ENCODE peak calls at places on chromosomes 5 and 9, in four cellular contexts. One of them, this sample, is unnamed.

GRCh38 chr9:109206670-109207069 is 39.6 kb upstream of the FRRS1L start:
- DNase-seq in PC-3: no peak
- DNase-seq in hepatocyte: peak; percentile 32
- DNase-seq in OCI-LY7: no peak
- DNase-seq in this sample: peak; percentile 33

GRCh38 chr5:177232761-177233160 is 70.8 kb downstream of the RAB24 start:
- DNase-seq in OCI-LY7: no peak
- DNase-seq in hepatocyte: no peak
- DNase-seq in PC-3: no peak
- DNase-seq in this sample: peak; percentile 87

GRCh38 chr9:33151007-33151557 is 16.1 kb downstream of the B4GALT1 start:
- DNase-seq in PC-3: peak; percentile 80
- DNase-seq in hepatocyte: peak; percentile 80
- DNase-seq in OCI-LY7: no peak
- DNase-seq in this sample: peak; percentile 99

GRCh38 chr5:176447538-176447981 is 625 bp upstream of the FAF2 start:
- DNase-seq in OCI-LY7: no peak
- DNase-seq in PC-3: peak; percentile 17
- DNase-seq in hepatocyte: no peak
- DNase-seq in this sample: no peak

GRCh38 chr9:138075961-138076649 is 198.5 kb downstream of the CACNA1B start:
- DNase-seq in PC-3: no peak
- DNase-seq in OCI-LY7: no peak
- DNase-seq in hepatocyte: no peak
- DNase-seq in this sample: no peak

GRCh38 chr5:154107729-154108128 is 69.0 kb downstream of the MFAP3 start:
- DNase-seq in hepatocyte: no peak
- DNase-seq in PC-3: no peak
- DNase-seq in OCI-LY7: no peak
- DNase-seq in this sample: no peak

GRCh38 chr5:10921176-10921575 is 160.1 kb upstream of the DAP start:
- DNase-seq in PC-3: no peak
- DNase-seq in hepatocyte: no peak
- DNase-seq in OCI-LY7: no peak
- DNase-seq in this sample: no peak

GRCh38 chr5:149471406-149472183 is 79.6 kb downstream of the CSNK1A1 start:
- DNase-seq in PC-3: peak; percentile 65
- DNase-seq in OCI-LY7: no peak
- DNase-seq in hepatocyte: peak; percentile 71
- DNase-seq in this sample: peak; percentile 84

GRCh38 chr9:68595868-68596267 is 55.2 kb upstream of the TMEM252 start:
- DNase-seq in hepatocyte: no peak
- DNase-seq in OCI-LY7: no peak
- DNase-seq in PC-3: no peak
- DNase-seq in this sample: no peak

GRCh38 chr9:38621434-38622082 is 1.2 kb upstream of the ANKRD18A start:
- DNase-seq in PC-3: peak; percentile 31
- DNase-seq in OCI-LY7: no peak
- DNase-seq in hepatocyte: peak; percentile 50
- DNase-seq in this sample: no peak

GRCh38 chr5:157602505-157602904 is 26.9 kb upstream of the ADAM19 start:
- DNase-seq in OCI-LY7: peak; percentile 76
- DNase-seq in PC-3: peak; percentile 94
- DNase-seq in hepatocyte: no peak
- DNase-seq in this sample: peak; percentile 63

GRCh38 chr5:178458140-178458539 is 132.1 kb downstream of the COL23A1 start:
- DNase-seq in hepatocyte: no peak
- DNase-seq in PC-3: no peak
- DNase-seq in OCI-LY7: no peak
- DNase-seq in this sample: no peak

GRCh38 chr5:172642926-172643325 is 1.9 kb downstream of the NEURL1B start:
- DNase-seq in PC-3: no peak
- DNase-seq in OCI-LY7: no peak
- DNase-seq in hepatocyte: no peak
- DNase-seq in this sample: no peak

GRCh38 chr5:172640822-172641358 is at the start of gene NEURL1B:
- DNase-seq in OCI-LY7: peak; percentile 62
- DNase-seq in hepatocyte: peak; percentile 91
- DNase-seq in PC-3: peak; percentile 77
- DNase-seq in this sample: peak; percentile 70

GRCh38 chr5:172642511-172642910 is 1.4 kb downstream of the NEURL1B start:
- DNase-seq in OCI-LY7: no peak
- DNase-seq in hepatocyte: no peak
- DNase-seq in PC-3: no peak
- DNase-seq in this sample: peak; percentile 32

GRCh38 chr5:172641359-172642045 is 439 bp downstream of the NEURL1B start:
- DNase-seq in PC-3: no peak
- DNase-seq in hepatocyte: no peak
- DNase-seq in OCI-LY7: peak; percentile 7
- DNase-seq in this sample: no peak

DNA sequence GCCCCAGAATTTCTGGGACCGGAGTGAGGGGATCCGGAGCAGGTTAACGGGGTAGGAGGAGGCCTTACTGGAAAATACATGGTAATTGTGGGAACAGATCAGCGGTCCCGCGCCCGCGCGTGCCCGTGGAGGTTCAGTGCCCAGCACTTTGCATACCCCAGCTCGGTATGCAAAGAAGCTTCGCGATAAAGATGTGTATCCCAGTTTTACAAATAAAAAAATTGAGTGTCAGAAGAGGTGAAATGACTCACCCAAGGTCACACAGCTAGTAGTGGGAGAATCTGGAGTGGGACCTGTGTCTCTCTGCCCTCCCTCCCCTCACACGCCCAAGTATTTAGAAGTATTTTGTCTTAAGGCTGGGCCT is 965 bp downstream of the NEURL1B start:
- DNase-seq in PC-3: no peak
- DNase-seq in hepatocyte: no peak
- DNase-seq in OCI-LY7: no peak
- DNase-seq in this sample: peak; percentile 19
- H3K4me3 ChIP-seq in PC-3: peak overlapping the region; percentile 76
- H3K4me3 ChIP-seq in hepatocyte: no peak overlapping the region
- H3K4me3 ChIP-seq in OCI-LY7: peak overlapping the region; percentile 59
- H3K4me3 ChIP-seq in this sample: no peak overlapping the region

GRCh38 chr5:69029292-69029691 is 64.5 kb upstream of the SLC30A5 start:
- DNase-seq in PC-3: no peak
- DNase-seq in OCI-LY7: peak; percentile 5
- DNase-seq in hepatocyte: no peak
- DNase-seq in this sample: no peak
- H2AFZ ChIP-seq in PC-3: no peak overlapping the region
- H2AFZ ChIP-seq in OCI-LY7: no peak overlapping the region
- H2AFZ ChIP-seq in hepatocyte: no peak overlapping the region
- H2AFZ ChIP-seq in this sample: no peak overlapping the region

GRCh38 chr5:33997331-33997983 is 10.4 kb downstream of the AMACR start:
- DNase-seq in hepatocyte: peak; percentile 75
- DNase-seq in PC-3: peak; percentile 88
- DNase-seq in OCI-LY7: peak; percentile 40
- DNase-seq in this sample: peak; percentile 93
- TF ChIP-seq EZH2phosphoT487 in hepatocyte: no peak
- TF ChIP-seq EZH2phosphoT487 in PC-3: no peak
- TF ChIP-seq EZH2phosphoT487 in OCI-LY7: no peak
- TF ChIP-seq EZH2phosphoT487 in this sample: no peak

DNA sequence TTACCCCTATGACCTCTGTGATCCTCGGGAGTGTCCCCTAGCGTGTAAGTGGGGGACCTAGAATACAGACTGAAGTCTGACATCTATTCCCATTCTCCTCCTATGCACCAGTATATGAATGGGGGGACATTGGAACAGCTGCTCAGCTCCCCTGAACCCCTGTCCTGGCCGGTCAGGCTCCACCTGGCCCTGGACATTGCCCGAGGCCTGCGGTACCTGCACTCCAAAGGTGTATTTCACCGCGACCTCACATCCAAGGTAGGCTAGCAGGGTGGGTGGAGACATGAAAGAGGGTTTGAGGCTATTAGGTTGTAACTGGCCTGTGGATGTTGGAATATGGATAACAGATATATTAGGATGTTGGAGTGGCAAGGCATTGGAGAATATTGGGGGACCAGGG is 1.7 kb downstream of the TESK1 start:
- DNase-seq in PC-3: no peak
- DNase-seq in OCI-LY7: no peak
- DNase-seq in hepatocyte: no peak
- DNase-seq in this sample: no peak
- H3K4me3 ChIP-seq in PC-3: peak overlapping the region; percentile 91
- H3K4me3 ChIP-seq in OCI-LY7: peak overlapping the region; percentile 77
- H3K4me3 ChIP-seq in hepatocyte: peak overlapping the region; percentile 84
- H3K4me3 ChIP-seq in this sample: peak overlapping the region; percentile 75

GRCh38 chr5:80191991-80192398 is 63.9 kb downstream of the SERINC5 start:
- DNase-seq in PC-3: no peak
- DNase-seq in hepatocyte: no peak
- DNase-seq in OCI-LY7: peak; percentile 54
- DNase-seq in this sample: peak; percentile 22
- H2AFZ ChIP-seq in PC-3: no peak overlapping the region
- H2AFZ ChIP-seq in hepatocyte: no peak overlapping the region
- H2AFZ ChIP-seq in OCI-LY7: peak overlapping the region; percentile 3
- H2AFZ ChIP-seq in this sample: peak overlapping the region; percentile 82

GRCh38 chr5:103804714-103805113 is 242.1 kb upstream of the NUDT12 start:
- DNase-seq in hepatocyte: no peak
- DNase-seq in OCI-LY7: no peak
- DNase-seq in PC-3: peak; percentile 71
- DNase-seq in this sample: peak; percentile 7
- TF ChIP-seq EZH2phosphoT487 in hepatocyte: no peak
- TF ChIP-seq EZH2phosphoT487 in OCI-LY7: no peak
- TF ChIP-seq EZH2phosphoT487 in PC-3: no peak
- TF ChIP-seq EZH2phosphoT487 in this sample: no peak

GRCh38 chr5:68253612-68254341 is 38.2 kb downstream of the PIK3R1 start:
- DNase-seq in PC-3: no peak
- DNase-seq in OCI-LY7: no peak
- DNase-seq in hepatocyte: no peak
- DNase-seq in this sample: peak; percentile 49

GRCh38 chr5:68251386-68251785 is 35.8 kb downstream of the PIK3R1 start:
- DNase-seq in hepatocyte: no peak
- DNase-seq in OCI-LY7: no peak
- DNase-seq in PC-3: no peak
- DNase-seq in this sample: no peak

GRCh38 chr5:68250662-68251298 is 35.2 kb downstream of the PIK3R1 start:
- DNase-seq in OCI-LY7: no peak
- DNase-seq in hepatocyte: no peak
- DNase-seq in PC-3: no peak
- DNase-seq in this sample: no peak

GRCh38 chr5:68252678-68253520 is 37.3 kb downstream of the PIK3R1 start:
- DNase-seq in PC-3: peak; percentile 45
- DNase-seq in OCI-LY7: peak; percentile 66
- DNase-seq in hepatocyte: peak; percentile 82
- DNase-seq in this sample: peak; percentile 91

DNA sequence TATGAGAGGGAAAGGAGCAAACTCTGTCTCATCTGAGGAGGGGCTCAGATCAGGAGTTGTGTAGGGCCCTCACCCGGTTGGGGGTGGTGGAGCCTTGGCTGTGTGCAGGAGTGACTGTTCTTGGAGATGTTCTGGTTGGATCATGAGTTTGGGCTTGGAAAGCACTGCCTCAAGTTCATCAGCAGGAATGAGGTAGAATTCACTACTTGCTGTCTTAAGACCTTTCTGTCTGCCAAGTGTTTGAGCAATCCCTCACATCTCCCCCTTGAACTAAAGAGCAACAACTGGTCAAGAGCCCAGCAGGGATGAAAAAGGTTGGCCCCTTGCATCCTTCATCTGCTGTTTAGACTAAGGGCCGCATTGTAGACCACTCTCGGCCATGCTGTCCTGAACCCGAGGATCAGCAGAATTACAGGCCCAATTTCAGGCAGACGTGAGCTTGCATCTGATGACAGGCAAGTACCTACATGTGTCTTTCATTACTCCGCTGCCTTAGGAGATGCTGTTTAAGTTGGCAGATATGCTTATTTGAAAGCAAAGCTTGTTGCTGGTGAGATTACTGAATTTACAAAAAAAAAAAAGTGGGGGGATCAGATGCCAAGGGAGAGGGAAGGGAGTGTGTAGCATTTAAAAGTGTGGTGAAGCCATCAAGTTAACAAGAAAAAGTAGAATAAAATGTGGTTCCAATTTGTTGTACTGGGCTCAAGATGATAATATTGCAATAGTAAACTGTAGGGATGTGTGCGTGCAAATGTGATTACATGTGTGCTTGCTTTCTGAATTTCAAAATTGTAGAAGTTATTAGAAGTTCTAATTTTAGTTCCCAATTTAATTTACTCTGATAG is 36.5 kb downstream of the PIK3R1 start:
- DNase-seq in OCI-LY7: no peak
- DNase-seq in hepatocyte: peak; percentile 32
- DNase-seq in PC-3: no peak
- DNase-seq in this sample: peak; percentile 73
- H3K4me3 ChIP-seq in OCI-LY7: no peak overlapping the region
- H3K4me3 ChIP-seq in hepatocyte: no peak overlapping the region
- H3K4me3 ChIP-seq in PC-3: no peak overlapping the region
- H3K4me3 ChIP-seq in this sample: no peak overlapping the region

GRCh38 chr5:135047347-135047695 is 13.3 kb upstream of the PITX1 start:
- DNase-seq in hepatocyte: no peak
- DNase-seq in OCI-LY7: no peak
- DNase-seq in PC-3: no peak
- DNase-seq in this sample: no peak
- H2AFZ ChIP-seq in hepatocyte: no peak overlapping the region
- H2AFZ ChIP-seq in OCI-LY7: no peak overlapping the region
- H2AFZ ChIP-seq in PC-3: no peak overlapping the region
- H2AFZ ChIP-seq in this sample: no peak overlapping the region

This sample was measured in GM23248.